ENCODE peak calls at places on chromosomes 1 and 21, in five cellular contexts. One of them, this sample, is unnamed.

GRCh38 chr1:48001696-48002095 is 4.5 kb upstream of the TRABD2B start:
- DNase-seq in fibroblast of the aortic adventitia: no peak
- DNase-seq in A172: no peak
- DNase-seq in T-helper 1 cell: no peak
- DNase-seq in occipital lobe: no peak
- DNase-seq in this sample: no peak

GRCh38 chr1:103529746-103530145 is 4.2 kb downstream of the RNPC3 start:
- DNase-seq in fibroblast of the aortic adventitia: no peak
- DNase-seq in A172: peak; percentile 19
- DNase-seq in T-helper 1 cell: no peak
- DNase-seq in occipital lobe: no peak
- DNase-seq in this sample: no peak

GRCh38 chr1:170530972-170531757 is 801 bp upstream of the GORAB start:
- DNase-seq in fibroblast of the aortic adventitia: peak; percentile 56
- DNase-seq in A172: peak; percentile 34
- DNase-seq in T-helper 1 cell: no peak
- DNase-seq in occipital lobe: no peak
- DNase-seq in this sample: no peak

GRCh38 chr1:200733907-200734306 is 4.8 kb upstream of the CAMSAP2 start:
- DNase-seq in fibroblast of the aortic adventitia: no peak
- DNase-seq in A172: peak; percentile 32
- DNase-seq in T-helper 1 cell: no peak
- DNase-seq in occipital lobe: no peak
- DNase-seq in this sample: no peak

GRCh38 chr1:89065077-89065868 is at the start of gene GBP1:
- DNase-seq in fibroblast of the aortic adventitia: peak; percentile 88
- DNase-seq in A172: peak; percentile 38
- DNase-seq in T-helper 1 cell: no peak
- DNase-seq in occipital lobe: no peak
- DNase-seq in this sample: no peak

GRCh38 chr1:147882535-147882934 is 20.1 kb upstream of the GJA8 start:
- DNase-seq in fibroblast of the aortic adventitia: no peak
- DNase-seq in A172: no peak
- DNase-seq in T-helper 1 cell: no peak
- DNase-seq in occipital lobe: no peak
- DNase-seq in this sample: no peak

GRCh38 chr1:167832693-167833092 is 81.2 kb downstream of the ADCY10 start:
- DNase-seq in fibroblast of the aortic adventitia: no peak
- DNase-seq in A172: no peak
- DNase-seq in T-helper 1 cell: no peak
- DNase-seq in occipital lobe: no peak
- DNase-seq in this sample: no peak

GRCh38 chr21:35107520-35107919 is 58.4 kb upstream of the RUNX1 start:
- DNase-seq in fibroblast of the aortic adventitia: no peak
- DNase-seq in A172: no peak
- DNase-seq in T-helper 1 cell: no peak
- DNase-seq in occipital lobe: no peak
- DNase-seq in this sample: no peak

GRCh38 chr21:37451446-37451845 is 84.9 kb downstream of the DYRK1A start:
- DNase-seq in fibroblast of the aortic adventitia: no peak
- DNase-seq in A172: no peak
- DNase-seq in T-helper 1 cell: no peak
- DNase-seq in occipital lobe: no peak
- DNase-seq in this sample: no peak

GRCh38 chr1:218557731-218558130 is 212.6 kb downstream of the TGFB2 start:
- DNase-seq in fibroblast of the aortic adventitia: peak; percentile 80
- DNase-seq in A172: no peak
- DNase-seq in T-helper 1 cell: no peak
- DNase-seq in occipital lobe: no peak
- DNase-seq in this sample: no peak

GRCh38 chr1:159307338-159307737 is 5.2 kb downstream of the FCER1A start:
- DNase-seq in fibroblast of the aortic adventitia: no peak
- DNase-seq in A172: no peak
- DNase-seq in T-helper 1 cell: no peak
- DNase-seq in occipital lobe: no peak
- DNase-seq in this sample: no peak

GRCh38 chr1:94169126-94169525 is 48.2 kb upstream of the ABCA4 start:
- DNase-seq in fibroblast of the aortic adventitia: no peak
- DNase-seq in A172: no peak
- DNase-seq in T-helper 1 cell: no peak
- DNase-seq in occipital lobe: no peak
- DNase-seq in this sample: no peak

GRCh38 chr1:150186789-150187559 is 37.3 kb downstream of the PLEKHO1 start:
- DNase-seq in fibroblast of the aortic adventitia: peak; percentile 70
- DNase-seq in A172: peak; percentile 53
- DNase-seq in T-helper 1 cell: no peak
- DNase-seq in occipital lobe: no peak
- DNase-seq in this sample: peak; percentile 22

GRCh38 chr1:70509996-70510876 is 99.2 kb downstream of the CTH start:
- DNase-seq in fibroblast of the aortic adventitia: peak; percentile 98
- DNase-seq in A172: peak; percentile 68
- DNase-seq in T-helper 1 cell: no peak
- DNase-seq in occipital lobe: no peak
- DNase-seq in this sample: peak; percentile 66

GRCh38 chr1:6969106-6969505 is 183.9 kb downstream of the CAMTA1 start:
- DNase-seq in fibroblast of the aortic adventitia: no peak
- DNase-seq in A172: peak; percentile 54
- DNase-seq in T-helper 1 cell: no peak
- DNase-seq in occipital lobe: no peak
- DNase-seq in this sample: no peak

GRCh38 chr1:28176492-28177470 is at the start of gene PTAFR:
- DNase-seq in fibroblast of the aortic adventitia: no peak
- DNase-seq in A172: no peak
- DNase-seq in T-helper 1 cell: no peak
- DNase-seq in occipital lobe: no peak
- DNase-seq in this sample: no peak

GRCh38 chr21:27314096-27314495 is 347.2 kb upstream of the ADAMTS5 start:
- DNase-seq in fibroblast of the aortic adventitia: peak; percentile 20
- DNase-seq in A172: no peak
- DNase-seq in T-helper 1 cell: no peak
- DNase-seq in occipital lobe: no peak
- DNase-seq in this sample: no peak

GRCh38 chr1:156640842-156641706 is 843 bp upstream of the BCAN start:
- DNase-seq in fibroblast of the aortic adventitia: no peak
- DNase-seq in A172: no peak
- DNase-seq in T-helper 1 cell: no peak
- DNase-seq in occipital lobe: no peak
- DNase-seq in this sample: no peak

GRCh38 chr1:195828322-195828721 is 779.9 kb downstream of the KCNT2 start:
- DNase-seq in fibroblast of the aortic adventitia: no peak
- DNase-seq in A172: no peak
- DNase-seq in T-helper 1 cell: no peak
- DNase-seq in occipital lobe: no peak
- DNase-seq in this sample: no peak

GRCh38 chr1:112638109-112638426 is 18.4 kb downstream of the CAPZA1 start:
- DNase-seq in fibroblast of the aortic adventitia: no peak
- DNase-seq in A172: no peak
- DNase-seq in T-helper 1 cell: no peak
- DNase-seq in occipital lobe: no peak
- DNase-seq in this sample: no peak

GRCh38 chr1:229388876-229389580 is 44.9 kb downstream of the ACTA1 start:
- DNase-seq in fibroblast of the aortic adventitia: peak; percentile 17
- DNase-seq in A172: no peak
- DNase-seq in T-helper 1 cell: no peak
- DNase-seq in occipital lobe: no peak
- DNase-seq in this sample: no peak

GRCh38 chr1:8846263-8846662 is 28.8 kb upstream of the RERE start:
- DNase-seq in fibroblast of the aortic adventitia: no peak
- DNase-seq in A172: no peak
- DNase-seq in T-helper 1 cell: no peak
- DNase-seq in occipital lobe: no peak
- DNase-seq in this sample: no peak

GRCh38 chr1:79042117-79042516 is 35.6 kb upstream of the ADGRL4 start:
- DNase-seq in fibroblast of the aortic adventitia: peak; percentile 74
- DNase-seq in A172: peak; percentile 18
- DNase-seq in T-helper 1 cell: no peak
- DNase-seq in occipital lobe: no peak
- DNase-seq in this sample: no peak

GRCh38 chr1:37486680-37487618 is 12.6 kb downstream of the ZC3H12A start:
- DNase-seq in fibroblast of the aortic adventitia: peak; percentile 85
- DNase-seq in A172: peak; percentile 36
- DNase-seq in T-helper 1 cell: peak; percentile 61
- DNase-seq in occipital lobe: peak; percentile 36
- DNase-seq in this sample: no peak

GRCh38 chr1:174982971-174983689 is 16.6 kb upstream of the CACYBP start:
- DNase-seq in fibroblast of the aortic adventitia: peak; percentile 72
- DNase-seq in A172: peak; percentile 55
- DNase-seq in T-helper 1 cell: no peak
- DNase-seq in occipital lobe: no peak
- DNase-seq in this sample: no peak

GRCh38 chr1:43653893-43654292 is 3.9 kb downstream of the KDM4A start:
- DNase-seq in fibroblast of the aortic adventitia: no peak
- DNase-seq in A172: no peak
- DNase-seq in T-helper 1 cell: no peak
- DNase-seq in occipital lobe: no peak
- DNase-seq in this sample: no peak

GRCh38 chr1:213287987-213288386 is 236.9 kb downstream of the RPS6KC1 start:
- DNase-seq in fibroblast of the aortic adventitia: no peak
- DNase-seq in A172: no peak
- DNase-seq in T-helper 1 cell: no peak
- DNase-seq in occipital lobe: no peak
- DNase-seq in this sample: no peak

GRCh38 chr21:42234026-42234425 is 15.1 kb downstream of the ABCG1 start:
- DNase-seq in fibroblast of the aortic adventitia: no peak
- DNase-seq in A172: no peak
- DNase-seq in T-helper 1 cell: no peak
- DNase-seq in occipital lobe: no peak
- DNase-seq in this sample: no peak

GRCh38 chr1:232554431-232554830 is 75.5 kb downstream of the SIPA1L2 start:
- DNase-seq in fibroblast of the aortic adventitia: no peak
- DNase-seq in A172: no peak
- DNase-seq in T-helper 1 cell: no peak
- DNase-seq in occipital lobe: no peak
- DNase-seq in this sample: no peak

GRCh38 chr21:45592208-45592619 is 50.0 kb upstream of the SLC19A1 start:
- DNase-seq in fibroblast of the aortic adventitia: peak; percentile 10
- DNase-seq in A172: no peak
- DNase-seq in T-helper 1 cell: peak; percentile 53
- DNase-seq in occipital lobe: no peak
- DNase-seq in this sample: no peak

GRCh38 chr1:201456499-201457309 is 12.3 kb downstream of the PHLDA3 start:
- DNase-seq in fibroblast of the aortic adventitia: peak; percentile 98
- DNase-seq in A172: peak; percentile 94
- DNase-seq in T-helper 1 cell: no peak
- DNase-seq in occipital lobe: no peak
- DNase-seq in this sample: no peak